ENCODE peak calls at places on chromosomes 4 and X, in four cellular contexts. L is NCI-H1092, I is EH, D is GM04504. P is an unnamed sample.
A peak's percentile ranks its signal among the peaks of the same experiment; 100 is the strongest.

GRCh38 chr4:173990879-173991231 is 292.6 kb downstream of the FBXO8 start:
- DNase-seq in I (no peak), L (no peak), D (no peak), P (no peak)

GRCh38 chr4:184383497-184384055 is 90.8 kb downstream of the IRF2 start:
- DNase-seq in L (no peak), D (peak; percentile 80), I (peak; percentile 96), P (no peak)

GRCh38 chr4:40524642-40525041 is 105.0 kb downstream of the RBM47 start:
- DNase-seq in D (no peak), L (no peak), I (peak; percentile 45), P (no peak)

GRCh38 chr4:32519060-32519459 is 1798.9 kb downstream of the PCDH7 start:
- DNase-seq in I (no peak), D (no peak), L (no peak), P (no peak)

GRCh38 chr4:55398966-55399365 is 3.2 kb downstream of the TMEM165 start:
- DNase-seq in L (no peak), I (no peak), D (no peak), P (no peak)

GRCh38 chr4:119861731-119862130 is 204.9 kb downstream of the MAD2L1 start:
- DNase-seq in D (no peak), I (no peak), L (no peak), P (no peak)

GRCh38 chr4:173176010-173176409 is 7.4 kb downstream of the GALNT7 start:
- DNase-seq in D (no peak), L (no peak), I (no peak), P (no peak)

GRCh38 chr4:182604161-182604591 is 313.0 kb downstream of the DCTD start:
- DNase-seq in D (peak; percentile 6), L (peak; percentile 66), I (peak; percentile 81), P (peak; percentile 55)

GRCh38 chr4:3689006-3689405 is 77.2 kb upstream of the ADRA2C start:
- DNase-seq in L (no peak), D (no peak), I (no peak), P (no peak)

GRCh38 chr4:106495498-106495897 is 126.9 kb upstream of the GIMD1 start:
- DNase-seq in D (peak; percentile 97), I (peak; percentile 31), L (no peak), P (no peak)

GRCh38 chrX:129984196-129984962 is 1.9 kb downstream of the BCORL1 start:
- DNase-seq in I (peak; percentile 23), D (no peak), L (no peak), P (no peak)

GRCh38 chrX:129781134-129782014 is 1.6 kb downstream of the SASH3 start:
- DNase-seq in L (no peak), D (no peak), I (no peak), P (no peak)

GRCh38 chr4:89625599-89626293 is 211.2 kb downstream of the SNCA start:
- DNase-seq in L (no peak), D (no peak), I (no peak), P (no peak)

GRCh38 chr4:110193822-110194761 is 4.3 kb downstream of the ELOVL6 start:
- DNase-seq in I (peak; percentile 80), D (peak; percentile 50), L (peak; percentile 18), P (no peak)

GRCh38 chr4:66430856-66431255 is 760.6 kb upstream of the EPHA5 start:
- DNase-seq in D (no peak), I (peak; percentile 83), L (no peak), P (no peak)

GRCh38 chr4:4350909-4351308 is 36.0 kb upstream of the NSG1 start:
- DNase-seq in L (no peak), I (no peak), D (no peak), P (no peak)

GRCh38 chrX:106168107-106168506 is at the start of gene PWWP3B:
- DNase-seq in I (no peak), D (no peak), L (no peak), P (no peak)

GRCh38 chrX:43446752-43447151 is 209.3 kb upstream of the MAOA start:
- DNase-seq in L (no peak), I (no peak), D (no peak), P (no peak)

GRCh38 chr4:159206427-159206871 is 103.6 kb downstream of the RAPGEF2 start:
- DNase-seq in D (no peak), L (no peak), I (peak; percentile 84), P (no peak)

GRCh38 chr4:103934178-103934789 is 214.5 kb upstream of the TACR3 start:
- DNase-seq in L (peak; percentile 36), D (peak; percentile 6), I (peak; percentile 41), P (no peak)

GRCh38 chr4:183256756-183257385 is 63.2 kb downstream of the CLDN22 start:
- DNase-seq in D (no peak), I (peak; percentile 63), L (peak; percentile 16), P (peak; percentile 19)

GRCh38 chr4:30821891-30822612 is 101.9 kb downstream of the PCDH7 start:
- DNase-seq in I (peak; percentile 52), D (no peak), L (no peak), P (no peak)

GRCh38 chrX:123215397-123216089 is 31.5 kb downstream of the GRIA3 start:
- DNase-seq in I (peak; percentile 16), L (no peak), D (no peak), P (no peak)

GRCh38 chrX:68409154-68409553 is 24.1 kb downstream of the OPHN1 start:
- DNase-seq in I (no peak), L (no peak), D (no peak), P (no peak)